ENCODE peak calls at places on chromosomes 4 and X, in five cellular contexts. D is cardiac muscle cell; G is astrocyte of the cerebellum; O is bronchial epithelial cell; B is CD4-positive, alpha-beta T cell. L is an unnamed sample.

GRCh38 chr4:85607624-85608023 is 132.7 kb downstream of the ARHGAP24 start:
- DNase-seq in D (no peak), G (no peak), O (no peak), B (no peak), L (no peak)

GRCh38 chr4:90951037-90951436 is 823.8 kb downstream of the CCSER1 start:
- DNase-seq in D (no peak), G (peak), O (peak), B (no peak), L (no peak)

GRCh38 chrX:153703036-153703370 is 15.3 kb downstream of the SLC6A8 start:
- DNase-seq in D (no peak), G (peak), O (peak), B (no peak), L (no peak)

GRCh38 chr4:119010909-119011606 is 122.4 kb downstream of the SYNPO2 start:
- DNase-seq in D (no peak), G (no peak), O (no peak), B (no peak), L (no peak)

GRCh38 chrX:77749695-77750094 is 36.3 kb downstream of the ATRX start:
- DNase-seq in D (no peak), G (no peak), O (peak), B (no peak), L (no peak)

GRCh38 chr4:152805818-152806217 is 26.1 kb downstream of the ARFIP1 start:
- DNase-seq in D (no peak), G (no peak), O (peak), B (no peak), L (no peak)

GRCh38 chrX:49995021-49995731 is 72.8 kb downstream of the CLCN5 start:
- DNase-seq in D (peak), G (no peak), O (peak), B (no peak), L (no peak)

GRCh38 chr4:10640535-10641159 is 43.9 kb downstream of the CLNK start:
- DNase-seq in D (no peak), G (peak), O (no peak), B (no peak), L (no peak)

GRCh38 chr4:86114563-86114962 is 245.3 kb downstream of the MAPK10 start:
- DNase-seq in D (no peak), G (no peak), O (no peak), B (no peak), L (no peak)

GRCh38 chr4:38368612-38369011 is 295.4 kb upstream of the KLF3 start:
- DNase-seq in D (no peak), G (peak), O (peak), B (no peak), L (no peak)

GRCh38 chr4:186882293-186882692 is 158.6 kb upstream of the FAT1 start:
- DNase-seq in D (no peak), G (no peak), O (no peak), B (no peak), L (no peak)

GRCh38 chr4:186887211-186887785 is 163.6 kb upstream of the FAT1 start:
- DNase-seq in D (peak), G (peak), O (peak), B (no peak), L (no peak)

GRCh38 chr4:186886759-186887158 is 163.1 kb upstream of the FAT1 start:
- DNase-seq in D (no peak), G (no peak), O (no peak), B (no peak), L (no peak)

GRCh38 chr4:186881521-186882220 is 158.0 kb upstream of the FAT1 start:
- DNase-seq in D (no peak), G (peak), O (peak), B (no peak), L (no peak)

DNA sequence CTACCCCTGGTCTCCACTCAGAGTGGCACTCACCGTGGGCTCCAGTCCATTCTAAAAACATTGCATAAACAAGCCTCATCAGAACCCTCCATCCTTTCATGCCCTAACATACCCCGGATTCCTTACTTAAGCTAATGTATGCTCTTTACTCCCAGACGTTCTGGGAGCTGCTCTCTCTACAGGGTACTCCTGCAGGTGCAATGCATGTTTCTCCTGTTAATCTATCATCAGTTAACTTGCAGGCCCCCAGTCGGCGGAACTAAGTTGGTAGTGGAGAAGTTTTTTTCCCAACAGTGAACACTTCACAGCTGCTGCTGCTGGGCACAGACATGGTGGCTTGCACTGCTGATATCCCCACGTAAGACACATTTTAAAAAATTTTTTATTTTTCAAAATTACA is 161.6 kb upstream of the FAT1 start:
- DNase-seq in D (peak), G (no peak), O (no peak), B (no peak), L (no peak)
- TF ChIP-seq CTCF in D (no peak), G (no peak), O (no peak), B (no peak), L (no peak)

GRCh38 chr4:18419780-18420179 is 398.2 kb upstream of the LCORL start:
- DNase-seq in D (no peak), G (no peak), O (no peak), B (no peak), L (no peak)

GRCh38 chr4:18422685-18423084 is 401.1 kb upstream of the LCORL start:
- DNase-seq in D (no peak), G (no peak), O (no peak), B (no peak), L (no peak)

DNA sequence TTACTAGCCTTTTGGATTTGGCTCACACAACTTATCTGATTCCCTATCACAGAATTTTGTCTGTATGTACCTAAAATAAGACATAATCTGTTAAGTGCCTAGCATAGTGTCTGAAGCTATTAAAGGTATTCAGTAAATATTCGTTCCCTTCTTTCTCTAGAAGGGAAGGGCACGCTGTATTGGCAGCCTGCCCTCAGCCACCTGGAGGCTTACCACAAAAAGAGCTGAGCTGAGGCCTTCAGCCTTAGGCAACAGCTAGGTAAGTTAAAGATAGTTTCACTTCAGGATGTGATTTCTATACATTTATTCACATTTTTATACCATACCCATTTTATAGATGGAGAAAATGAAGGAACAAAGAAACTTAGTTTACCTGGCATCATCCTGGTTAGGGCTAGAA is 400.0 kb upstream of the LCORL start:
- DNase-seq in D (no peak), G (no peak), O (no peak), B (no peak), L (no peak)
- TF ChIP-seq CTCF in D (no peak), G (no peak), O (no peak), B (no peak), L (no peak)

GRCh38 chr4:56129431-56129861 is 180.7 kb downstream of the CEP135 start:
- DNase-seq in D (no peak), G (no peak), O (no peak), B (no peak), L (no peak)
- TF ChIP-seq CTCF in D (peak), G (peak), O (peak), B (no peak), L (peak)

DNA sequence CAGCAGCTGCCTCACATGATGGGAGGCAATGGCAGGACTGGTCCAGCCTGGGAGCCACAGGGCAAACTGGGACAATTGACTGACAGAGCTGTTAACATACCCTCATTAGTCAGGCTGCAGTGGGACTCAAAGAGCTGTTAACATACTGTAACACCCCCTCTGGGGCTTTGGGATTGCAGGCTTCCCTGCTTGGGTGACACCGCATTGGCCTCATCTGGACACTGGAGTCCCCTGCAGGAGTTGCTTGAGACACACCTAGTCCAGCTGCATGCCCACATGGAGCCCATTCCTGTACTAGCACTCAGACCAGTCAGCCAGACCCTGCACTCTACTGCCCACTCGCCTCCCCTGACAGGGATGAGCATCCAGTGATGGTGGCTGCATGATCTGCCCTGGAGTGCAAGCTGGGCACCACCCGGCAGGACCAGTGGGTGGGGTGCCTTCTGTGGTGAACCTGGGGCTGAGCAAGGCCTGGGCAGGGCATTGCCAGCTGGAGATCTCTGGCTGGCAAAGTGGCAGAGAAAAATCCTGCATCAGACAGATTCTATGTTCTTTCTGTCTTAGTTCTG is 138.8 kb downstream of the DTHD1 start:
- DNase-seq in D (no peak), G (no peak), O (no peak), B (no peak), L (no peak)
- TF ChIP-seq CTCF in D (no peak), G (no peak), O (no peak), B (no peak), L (no peak)

DNA sequence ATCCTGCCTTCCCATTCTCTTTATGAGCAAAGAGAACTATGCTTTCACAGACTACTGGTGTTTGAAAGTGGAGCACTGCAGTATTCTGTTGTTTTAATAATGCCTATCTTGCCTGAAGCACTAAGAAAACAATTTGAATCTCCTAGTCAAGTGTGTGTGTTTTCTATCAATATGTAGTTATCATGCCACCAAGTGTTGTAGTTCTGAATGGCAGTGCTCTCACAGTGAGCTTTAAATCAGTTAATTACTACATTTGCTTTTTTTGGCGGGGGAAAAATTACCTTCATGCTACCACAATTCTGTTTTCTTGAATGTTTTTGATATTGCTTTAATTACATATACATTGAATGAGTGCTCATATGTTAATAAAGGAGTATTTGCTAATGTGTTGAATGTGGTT is 143.6 kb upstream of the FAM47A start:
- DNase-seq in D (peak), G (no peak), O (peak), B (no peak), L (no peak)
- TF ChIP-seq CTCF in D (no peak), G (no peak), O (no peak), B (no peak), L (peak)

GRCh38 chr4:184632842-184633241 is 16.4 kb downstream of the CASP3 start:
- DNase-seq in D (no peak), G (no peak), O (no peak), B (no peak), L (no peak)

GRCh38 chr4:184635381-184635780 is 13.9 kb downstream of the CASP3 start:
- DNase-seq in D (no peak), G (no peak), O (no peak), B (no peak), L (no peak)

GRCh38 chr4:184636897-184637296 is 12.3 kb downstream of the CASP3 start:
- DNase-seq in D (no peak), G (no peak), O (no peak), B (no peak), L (no peak)

GRCh38 chr4:184641022-184641421 is 8.2 kb downstream of the CASP3 start:
- DNase-seq in D (no peak), G (no peak), O (no peak), B (no peak), L (no peak)

GRCh38 chr4:184636144-184636543 is 13.1 kb downstream of the CASP3 start:
- DNase-seq in D (no peak), G (no peak), O (no peak), B (no peak), L (no peak)
- TF ChIP-seq CTCF in D (no peak), G (no peak), O (no peak), B (no peak), L (no peak)

GRCh38 chr4:169051936-169052335 is 41.9 kb upstream of the CBR4 start:
- DNase-seq in D (no peak), G (no peak), O (no peak), B (no peak), L (no peak)
- TF ChIP-seq CTCF in D (no peak), G (no peak), O (no peak), B (no peak), L (no peak)

DNA sequence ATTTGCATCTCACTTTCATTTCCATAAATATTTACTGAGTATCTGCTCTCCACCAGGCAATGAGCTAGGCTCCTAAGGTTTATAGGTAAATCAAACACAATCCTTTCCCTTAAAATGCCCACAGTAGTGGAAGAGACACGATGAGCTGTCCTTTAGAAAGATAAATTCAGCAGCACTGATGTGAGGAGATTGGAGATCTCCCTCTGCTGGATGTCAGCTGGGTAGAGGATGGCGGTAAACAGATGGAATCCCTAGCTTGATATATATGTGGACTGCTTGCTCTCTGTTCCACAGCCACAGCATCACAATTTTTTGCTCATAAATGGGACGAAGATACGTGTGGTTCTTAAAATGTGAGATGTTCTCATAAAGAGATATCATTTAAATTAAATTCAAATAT is 216.4 kb upstream of the RASGEF1B start:
- DNase-seq in D (no peak), G (no peak), O (peak), B (no peak), L (no peak)
- TF ChIP-seq CTCF in D (peak), G (no peak), O (peak), B (no peak), L (no peak)

GRCh38 chr4:27685947-27686346 is 825.3 kb downstream of the STIM2 start:
- DNase-seq in D (no peak), G (no peak), O (no peak), B (no peak), L (no peak)

GRCh38 chr4:27684501-27685077 is 823.9 kb downstream of the STIM2 start:
- DNase-seq in D (peak), G (peak), O (peak), B (no peak), L (no peak)
- TF ChIP-seq CTCF in D (peak), G (peak), O (peak), B (no peak), L (peak)

L was measured in type B pancreatic cell.